ENCODE peak calls at places on chromosomes 13 and 19, in four cellular contexts. H is Caki2, K is anterior cingulate cortex, W is activated B cell treated with CpG ODN at 0.5 μM for 24 hours. J is an unnamed sample.

GRCh38 chr13:20702945-20703784 is at the start of gene IL17D:
- DNase-seq in H (peak), K (no peak), W (peak), J (peak)

GRCh38 chr13:97295279-97296182 is 73.4 kb downstream of the MBNL2 start:
- DNase-seq in H (peak), K (no peak), W (no peak), J (no peak)

GRCh38 chr13:110483386-110483785 is 78.1 kb downstream of the RAB20 start:
- DNase-seq in H (no peak), K (no peak), W (no peak), J (no peak)

GRCh38 chr13:50401721-50402510 is 386.7 kb downstream of the KCNRG start:
- DNase-seq in H (no peak), K (no peak), W (no peak), J (no peak)

GRCh38 chr13:31538067-31539042 is 201.0 kb upstream of the RXFP2 start:
- DNase-seq in H (peak), K (no peak), W (no peak), J (no peak)

GRCh38 chr19:31969110-31969509 is 376.3 kb upstream of the ZNF507 start:
- DNase-seq in H (no peak), K (no peak), W (no peak), J (no peak)

GRCh38 chr19:3618811-3619630 is 7.6 kb downstream of the CACTIN start:
- DNase-seq in H (no peak), K (no peak), W (no peak), J (no peak)

GRCh38 chr19:50891253-50891625 is 18.0 kb downstream of the KLK2 start:
- DNase-seq in H (no peak), K (no peak), W (no peak), J (no peak)

GRCh38 chr19:33806434-33806881 is 9.8 kb downstream of the KCTD15 start:
- DNase-seq in H (no peak), K (no peak), W (no peak), J (no peak)

GRCh38 chr19:17385878-17386611 is 8.0 kb downstream of the CCDC194 start:
- DNase-seq in H (peak), K (no peak), W (peak), J (peak)

GRCh38 chr19:3665681-3666544 is 34.4 kb downstream of the PIP5K1C start:
- DNase-seq in H (peak), K (no peak), W (peak), J (peak)

GRCh38 chr19:49097453-49098288 is 12.4 kb downstream of the SNRNP70 start:
- DNase-seq in H (peak), K (no peak), W (peak), J (peak)

GRCh38 chr13:21033224-21033855 is 28.0 kb downstream of the LATS2 start:
- DNase-seq in H (no peak), K (no peak), W (no peak), J (no peak)

GRCh38 chr13:111911754-111912452 is 155.0 kb upstream of the SOX1 start:
- DNase-seq in H (no peak), K (no peak), W (no peak), J (no peak)

GRCh38 chr19:40355975-40356680 is 7.6 kb downstream of the PLD3 start:
- DNase-seq in H (no peak), K (no peak), W (no peak), J (no peak)

GRCh38 chr13:73995752-73996151 is 138.5 kb downstream of the KLF12 start:
- DNase-seq in H (no peak), K (no peak), W (no peak), J (no peak)

GRCh38 chr13:32669030-32669646 is 82.9 kb downstream of the PDS5B start:
- DNase-seq in H (peak), K (no peak), W (no peak), J (peak)

GRCh38 chr19:4304509-4305252 is at the start of gene FSD1:
- DNase-seq in H (peak), K (no peak), W (peak), J (peak)

GRCh38 chr13:50512602-50513527 is 330.6 kb downstream of the DLEU7 start:
- DNase-seq in H (peak), K (no peak), W (peak), J (peak)

GRCh38 chr19:33496016-33496415 is 25.6 kb downstream of the PEPD start:
- DNase-seq in H (no peak), K (no peak), W (no peak), J (no peak)

GRCh38 chr13:97275265-97275664 is 53.1 kb downstream of the MBNL2 start:
- DNase-seq in H (peak), K (no peak), W (no peak), J (no peak)

GRCh38 chr13:77042566-77043177 is 15.7 kb upstream of the FBXL3 start:
- DNase-seq in H (no peak), K (no peak), W (no peak), J (no peak)

GRCh38 chr19:17074628-17075034 is 621 bp downstream of the HAUS8 start:
- DNase-seq in H (no peak), K (no peak), W (no peak), J (no peak)

GRCh38 chr13:45826741-45827140 is 24.8 kb downstream of the SIAH3 start:
- DNase-seq in H (no peak), K (no peak), W (no peak), J (no peak)

GRCh38 chr13:24694907-24695306 is 14.7 kb downstream of the ATP12A start:
- DNase-seq in H (no peak), K (no peak), W (no peak), J (no peak)

GRCh38 chr13:111897846-111898215 is 169.1 kb upstream of the SOX1 start:
- DNase-seq in H (no peak), K (no peak), W (no peak), J (no peak)

J was measured in naive B cell.